ENCODE peak calls at places on chromosomes 3 and 15, in six cellular contexts. One of them, this sample, is unnamed.

GRCh38 chr3:190064112-190064511 is 56.6 kb downstream of the P3H2 start:
- DNase-seq in IMR-90: peak; percentile 95
- DNase-seq in K562: no peak
- DNase-seq in HCT116: peak; percentile 33
- DNase-seq in H1: no peak
- DNase-seq in HepG2: no peak
- DNase-seq in this sample: no peak

GRCh38 chr15:92832992-92833438 is 67.1 kb upstream of the CHD2 start:
- DNase-seq in H1: no peak
- DNase-seq in IMR-90: peak; percentile 59
- DNase-seq in K562: no peak
- DNase-seq in HepG2: no peak
- DNase-seq in HCT116: no peak
- DNase-seq in this sample: no peak

GRCh38 chr3:187777331-187778046 is 32.2 kb upstream of the BCL6 start:
- DNase-seq in HCT116: no peak
- DNase-seq in H1: no peak
- DNase-seq in HepG2: no peak
- DNase-seq in IMR-90: peak; percentile 27
- DNase-seq in K562: no peak
- DNase-seq in this sample: peak; percentile 46

GRCh38 chr3:133490468-133491351 is 82.8 kb upstream of the CDV3 start:
- DNase-seq in H1: no peak
- DNase-seq in HCT116: no peak
- DNase-seq in K562: no peak
- DNase-seq in HepG2: no peak
- DNase-seq in IMR-90: no peak
- DNase-seq in this sample: peak; percentile 76

GRCh38 chr3:169218314-169218983 is 445.1 kb downstream of the MECOM start:
- DNase-seq in K562: no peak
- DNase-seq in H1: no peak
- DNase-seq in HepG2: peak; percentile 28
- DNase-seq in IMR-90: peak; percentile 71
- DNase-seq in HCT116: peak; percentile 54
- DNase-seq in this sample: no peak

GRCh38 chr3:98730338-98730737 is 32.8 kb upstream of the ST3GAL6 start:
- DNase-seq in IMR-90: no peak
- DNase-seq in HepG2: no peak
- DNase-seq in K562: no peak
- DNase-seq in HCT116: no peak
- DNase-seq in H1: no peak
- DNase-seq in this sample: peak; percentile 71

GRCh38 chr3:194985031-194985578 is 285.9 kb downstream of the XXYLT1 start:
- DNase-seq in IMR-90: peak; percentile 47
- DNase-seq in HepG2: peak; percentile 46
- DNase-seq in HCT116: peak; percentile 27
- DNase-seq in K562: peak; percentile 17
- DNase-seq in H1: peak; percentile 75
- DNase-seq in this sample: no peak

GRCh38 chr3:115834068-115834467 is 210.8 kb downstream of the GAP43 start:
- DNase-seq in HepG2: no peak
- DNase-seq in IMR-90: peak; percentile 91
- DNase-seq in H1: no peak
- DNase-seq in HCT116: no peak
- DNase-seq in K562: no peak
- DNase-seq in this sample: no peak

GRCh38 chr3:57646723-57647122 is 46.2 kb downstream of the DENND6A start:
- DNase-seq in HepG2: no peak
- DNase-seq in IMR-90: peak; percentile 27
- DNase-seq in K562: no peak
- DNase-seq in H1: no peak
- DNase-seq in HCT116: peak; percentile 3
- DNase-seq in this sample: no peak

GRCh38 chr3:188133219-188133618 is 20.7 kb upstream of the LPP start:
- DNase-seq in IMR-90: peak; percentile 67
- DNase-seq in H1: no peak
- DNase-seq in HCT116: no peak
- DNase-seq in K562: no peak
- DNase-seq in HepG2: no peak
- DNase-seq in this sample: no peak

GRCh38 chr3:152298393-152299242 is 29.9 kb downstream of the MBNL1 start:
- DNase-seq in K562: peak; percentile 35
- DNase-seq in IMR-90: peak; percentile 99
- DNase-seq in HCT116: no peak
- DNase-seq in HepG2: peak; percentile 97
- DNase-seq in H1: no peak
- DNase-seq in this sample: peak; percentile 74

GRCh38 chr15:38514601-38515000 is 50.0 kb downstream of the RASGRP1 start:
- DNase-seq in K562: no peak
- DNase-seq in HepG2: no peak
- DNase-seq in HCT116: no peak
- DNase-seq in IMR-90: no peak
- DNase-seq in H1: no peak
- DNase-seq in this sample: peak; percentile 74

GRCh38 chr3:150216041-150216811 is 191.9 kb upstream of the TSC22D2 start:
- DNase-seq in HepG2: no peak
- DNase-seq in K562: no peak
- DNase-seq in HCT116: no peak
- DNase-seq in H1: no peak
- DNase-seq in IMR-90: peak; percentile 61
- DNase-seq in this sample: no peak

GRCh38 chr15:89799011-89799924 is 15.4 kb downstream of the ANPEP start:
- DNase-seq in IMR-90: no peak
- DNase-seq in H1: no peak
- DNase-seq in HCT116: no peak
- DNase-seq in K562: no peak
- DNase-seq in HepG2: no peak
- DNase-seq in this sample: no peak

GRCh38 chr3:175222356-175222755 is 363.2 kb downstream of the NAALADL2 start:
- DNase-seq in IMR-90: no peak
- DNase-seq in K562: no peak
- DNase-seq in HepG2: no peak
- DNase-seq in H1: no peak
- DNase-seq in HCT116: no peak
- DNase-seq in this sample: no peak

GRCh38 chr15:27237319-27237939 is 266.4 kb downstream of the GABRG3 start:
- DNase-seq in HCT116: no peak
- DNase-seq in HepG2: no peak
- DNase-seq in K562: no peak
- DNase-seq in IMR-90: no peak
- DNase-seq in H1: no peak
- DNase-seq in this sample: no peak

GRCh38 chr15:89177633-89178306 is 43.6 kb downstream of the RLBP1 start:
- DNase-seq in K562: peak; percentile 58
- DNase-seq in HCT116: peak; percentile 52
- DNase-seq in HepG2: peak; percentile 57
- DNase-seq in IMR-90: peak; percentile 83
- DNase-seq in H1: no peak
- DNase-seq in this sample: peak; percentile 15

GRCh38 chr3:132641837-132642538 is 17.6 kb downstream of the ACAD11 start:
- DNase-seq in HepG2: peak; percentile 45
- DNase-seq in HCT116: peak; percentile 22
- DNase-seq in K562: peak; percentile 38
- DNase-seq in H1: no peak
- DNase-seq in IMR-90: peak; percentile 67
- DNase-seq in this sample: no peak

GRCh38 chr3:82087958-82088357 is 326.5 kb upstream of the GBE1 start:
- DNase-seq in HCT116: no peak
- DNase-seq in H1: no peak
- DNase-seq in HepG2: peak; percentile 3
- DNase-seq in IMR-90: peak; percentile 67
- DNase-seq in K562: no peak
- DNase-seq in this sample: no peak

GRCh38 chr15:93126496-93127083 is 37.6 kb upstream of the RGMA start:
- DNase-seq in H1: no peak
- DNase-seq in HCT116: no peak
- DNase-seq in HepG2: no peak
- DNase-seq in K562: no peak
- DNase-seq in IMR-90: no peak
- DNase-seq in this sample: no peak

GRCh38 chr3:78140866-78141658 is 1101.2 kb downstream of the ROBO2 start:
- DNase-seq in HepG2: no peak
- DNase-seq in HCT116: no peak
- DNase-seq in H1: no peak
- DNase-seq in K562: no peak
- DNase-seq in IMR-90: peak; percentile 76
- DNase-seq in this sample: no peak

GRCh38 chr15:34304613-34305012 is 33.0 kb downstream of the SLC12A6 start:
- DNase-seq in IMR-90: peak; percentile 82
- DNase-seq in K562: no peak
- DNase-seq in HCT116: no peak
- DNase-seq in HepG2: peak; percentile 15
- DNase-seq in H1: no peak
- DNase-seq in this sample: no peak

GRCh38 chr3:72237679-72238320 is 452.9 kb upstream of the PROK2 start:
- DNase-seq in IMR-90: no peak
- DNase-seq in HCT116: no peak
- DNase-seq in H1: no peak
- DNase-seq in HepG2: no peak
- DNase-seq in K562: no peak
- DNase-seq in this sample: no peak

GRCh38 chr3:36480916-36481648 is 100.8 kb downstream of the STAC start:
- DNase-seq in HepG2: no peak
- DNase-seq in K562: no peak
- DNase-seq in IMR-90: no peak
- DNase-seq in HCT116: no peak
- DNase-seq in H1: no peak
- DNase-seq in this sample: no peak

GRCh38 chr15:59447367-59447766 is 9.4 kb downstream of the FAM81A start:
- DNase-seq in HCT116: no peak
- DNase-seq in K562: no peak
- DNase-seq in HepG2: no peak
- DNase-seq in H1: no peak
- DNase-seq in IMR-90: no peak
- DNase-seq in this sample: no peak

GRCh38 chr3:64091501-64091900 is 68.2 kb upstream of the PSMD6 start:
- DNase-seq in K562: no peak
- DNase-seq in HCT116: no peak
- DNase-seq in HepG2: no peak
- DNase-seq in IMR-90: no peak
- DNase-seq in H1: no peak
- DNase-seq in this sample: no peak
- TF ChIP-seq CEBPB in K562: no peak
- TF ChIP-seq CEBPB in HCT116: no peak
- TF ChIP-seq CEBPB in HepG2: no peak
- TF ChIP-seq CEBPB in IMR-90: no peak
- TF ChIP-seq CEBPB in H1: no peak
- TF ChIP-seq CEBPB in this sample: no peak

DNA sequence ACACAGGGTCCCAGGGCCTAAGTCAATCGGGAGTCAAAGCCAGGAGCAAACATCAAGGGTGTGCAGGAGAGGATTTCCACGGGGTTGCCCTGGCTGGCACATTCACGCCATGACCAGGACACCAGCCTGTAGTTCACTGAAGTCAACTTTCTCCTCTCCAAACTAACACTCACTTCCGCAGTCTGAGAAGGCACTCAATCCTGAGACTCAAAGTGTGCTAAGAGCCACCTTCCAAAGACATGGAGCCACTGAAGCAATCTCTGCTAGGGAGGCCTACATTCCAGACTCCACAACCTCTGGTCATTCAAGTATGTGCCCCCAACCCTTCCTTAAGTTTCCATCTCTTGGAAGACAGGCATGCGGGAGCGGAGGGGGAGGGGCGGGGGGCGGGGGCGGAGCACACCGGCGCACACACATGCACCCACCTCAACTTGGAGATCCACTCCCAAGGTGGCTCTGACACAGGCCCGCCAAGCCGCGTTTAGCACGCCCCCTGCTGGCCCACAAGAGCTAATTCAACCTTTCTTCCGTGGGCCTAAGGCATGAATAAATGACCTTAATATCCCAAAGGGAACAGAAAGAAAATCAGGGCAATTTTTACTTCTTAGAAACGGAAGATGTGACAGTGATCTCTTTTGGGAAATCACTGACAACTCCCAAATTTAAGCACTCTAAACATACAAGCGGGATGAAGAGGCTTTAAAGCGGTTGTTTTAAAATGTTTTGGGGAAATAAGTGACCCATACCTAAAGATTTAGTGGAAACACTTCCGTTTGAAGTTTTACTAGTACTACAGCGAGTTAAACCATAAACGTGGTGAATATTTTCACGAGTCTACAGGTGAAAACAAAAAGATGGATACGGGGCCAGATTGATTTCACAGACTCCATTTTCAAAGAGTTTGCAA is 162.5 kb upstream of the CHRNA7 start:
- DNase-seq in HCT116: peak; percentile 46
- DNase-seq in HepG2: peak; percentile 20
- DNase-seq in IMR-90: peak; percentile 38
- DNase-seq in H1: peak; percentile 57
- DNase-seq in K562: peak; percentile 60
- DNase-seq in this sample: peak; percentile 11
- H3K9ac ChIP-seq in HCT116: no peak overlapping the region
- H3K9ac ChIP-seq in HepG2: no peak overlapping the region
- H3K9ac ChIP-seq in IMR-90: no peak overlapping the region
- H3K9ac ChIP-seq in H1: no peak overlapping the region
- H3K9ac ChIP-seq in K562: no peak overlapping the region
- H3K9ac ChIP-seq in this sample: no peak overlapping the region

DNA sequence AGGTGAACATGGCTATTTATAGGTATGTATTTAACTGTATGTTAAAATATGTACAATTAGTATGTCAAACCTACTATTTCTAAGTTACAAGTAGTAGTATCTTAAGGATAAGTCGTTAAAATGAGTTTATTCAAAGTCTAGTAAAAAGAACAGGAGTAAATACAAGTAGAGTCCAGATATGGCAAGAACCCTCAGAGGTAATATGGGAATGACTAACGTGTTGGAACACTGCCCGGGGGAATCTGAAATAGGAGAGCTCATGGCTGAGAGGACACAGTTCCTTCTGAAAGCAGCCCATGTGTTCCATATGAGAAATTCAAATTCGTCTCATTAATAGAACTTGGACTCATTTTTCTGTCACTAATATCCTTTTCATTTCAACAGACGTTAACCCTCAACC is 158.8 kb downstream of the CLSTN2 start:
- DNase-seq in H1: no peak
- DNase-seq in HCT116: peak; percentile 4
- DNase-seq in K562: no peak
- DNase-seq in HepG2: no peak
- DNase-seq in IMR-90: peak; percentile 46
- DNase-seq in this sample: no peak
- TF ChIP-seq CEBPB in H1: no peak
- TF ChIP-seq CEBPB in HCT116: no peak
- TF ChIP-seq CEBPB in K562: no peak
- TF ChIP-seq CEBPB in HepG2: no peak
- TF ChIP-seq CEBPB in IMR-90: no peak
- TF ChIP-seq CEBPB in this sample: no peak

DNA sequence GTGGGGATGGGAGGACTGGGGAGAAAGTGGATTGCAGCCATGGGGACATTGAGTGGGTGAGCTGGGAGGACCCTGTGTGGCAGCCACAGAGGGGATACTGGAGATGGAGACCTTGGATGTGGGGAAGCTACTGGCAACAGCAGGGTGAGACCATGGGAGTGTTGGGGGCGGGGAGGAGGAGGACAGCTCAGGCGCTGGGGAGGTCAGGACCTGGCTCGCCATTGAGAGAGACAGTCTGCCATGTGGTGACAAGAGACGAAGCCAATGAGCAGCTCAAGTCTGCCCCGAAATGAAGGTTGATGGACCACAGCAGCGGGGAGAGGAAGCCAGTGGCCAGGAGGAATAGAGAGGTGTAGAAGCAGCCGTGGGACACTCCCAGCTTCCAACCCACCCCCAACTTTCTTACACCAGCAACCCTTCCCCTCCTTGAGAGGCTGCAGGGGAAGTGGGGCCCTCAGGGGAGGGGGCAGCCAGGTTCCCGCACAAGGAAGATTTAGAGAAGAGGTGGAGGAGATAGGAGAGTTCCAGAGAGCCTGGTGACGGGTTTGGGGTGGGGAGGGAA is 118.1 kb downstream of the ASB7 start:
- DNase-seq in HCT116: no peak
- DNase-seq in HepG2: no peak
- DNase-seq in IMR-90: no peak
- DNase-seq in K562: no peak
- DNase-seq in H1: no peak
- DNase-seq in this sample: no peak
- H3K9ac ChIP-seq in HCT116: peak overlapping the region; percentile 67
- H3K9ac ChIP-seq in HepG2: no peak overlapping the region
- H3K9ac ChIP-seq in IMR-90: no peak overlapping the region
- H3K9ac ChIP-seq in K562: no peak overlapping the region
- H3K9ac ChIP-seq in H1: no peak overlapping the region
- H3K9ac ChIP-seq in this sample: no peak overlapping the region

This sample was measured in GM12878.